ENCODE peak calls at places on chromosomes 13 and 19, in five cellular contexts. H is heart right ventricle, L is lower lobe of right lung, R is left lung, Y is psoas muscle. X is an unnamed sample.

GRCh38 chr13:92806215-92806614 is 420.4 kb upstream of the GPC6 start:
- DNase-seq in H (no peak), L (no peak), R (no peak), Y (no peak), X (no peak)

GRCh38 chr19:48630289-48631036 is 6.7 kb downstream of the DBP start:
- DNase-seq in H (peak; percentile 78), L (peak; percentile 75), R (peak; percentile 71), Y (peak; percentile 68), X (no peak)

GRCh38 chr19:38932425-38933179 is 1.9 kb downstream of the MRPS12 start:
- DNase-seq in H (no peak), L (no peak), R (no peak), Y (no peak), X (peak; percentile 60)

GRCh38 chr19:55118401-55118991 is 1.1 kb upstream of the PPP1R12C start:
- DNase-seq in H (peak; percentile 77), L (peak; percentile 71), R (peak; percentile 76), Y (peak; percentile 54), X (no peak)

GRCh38 chr13:110509971-110510786 is 51.3 kb downstream of the RAB20 start:
- DNase-seq in H (peak; percentile 51), L (no peak), R (no peak), Y (no peak), X (no peak)

GRCh38 chr19:16569609-16570320 is 2.5 kb downstream of the SLC35E1 start:
- DNase-seq in H (no peak), L (peak; percentile 73), R (no peak), Y (no peak), X (no peak)

GRCh38 chr13:100648354-100648753 is 26.2 kb downstream of the TMTC4 start:
- DNase-seq in H (no peak), L (no peak), R (no peak), Y (no peak), X (no peak)

GRCh38 chr13:106919638-106920037 is 351.7 kb upstream of the ARGLU1 start:
- DNase-seq in H (peak; percentile 82), L (peak; percentile 51), R (peak; percentile 33), Y (peak; percentile 23), X (no peak)

GRCh38 chr19:46015080-46015960 is 7.5 kb downstream of the PGLYRP1 start:
- DNase-seq in H (peak; percentile 32), L (peak; percentile 91), R (peak; percentile 86), Y (peak; percentile 54), X (peak; percentile 75)

GRCh38 chr19:1512671-1513491 is at the start of gene ADAMTSL5:
- DNase-seq in H (peak; percentile 58), L (no peak), R (no peak), Y (peak; percentile 68), X (peak; percentile 53)
- H3K27me3 ChIP-seq in H (peaks cover 6% of the 10 kb centered on the region), L (peaks cover 52% of the 10 kb centered on the region), R (peaks cover 13% of the 10 kb centered on the region), Y (no peaks in the 10 kb centered on the region), X (peaks cover 3% of the 10 kb centered on the region)

GRCh38 chr13:94968757-94969086 is 256.4 kb upstream of the SOX21 start:
- DNase-seq in H (no peak), L (no peak), R (no peak), Y (no peak), X (no peak)

GRCh38 chr13:94972262-94972661 is 259.9 kb upstream of the SOX21 start:
- DNase-seq in H (no peak), L (no peak), R (no peak), Y (no peak), X (no peak)

GRCh38 chr13:94966380-94966779 is 254.0 kb upstream of the SOX21 start:
- DNase-seq in H (no peak), L (no peak), R (no peak), Y (no peak), X (peak; percentile 48)

GRCh38 chr13:94967183-94968039 is 255.1 kb upstream of the SOX21 start:
- DNase-seq in H (no peak), L (no peak), R (no peak), Y (peak; percentile 12), X (peak; percentile 63)

GRCh38 chr13:94968040-94968756 is 255.9 kb upstream of the SOX21 start:
- DNase-seq in H (no peak), L (no peak), R (no peak), Y (no peak), X (peak; percentile 64)
- TF ChIP-seq CTCF in H (no peak), L (no peak), R (no peak), Y (no peak), X (peak; percentile 66)

DNA sequence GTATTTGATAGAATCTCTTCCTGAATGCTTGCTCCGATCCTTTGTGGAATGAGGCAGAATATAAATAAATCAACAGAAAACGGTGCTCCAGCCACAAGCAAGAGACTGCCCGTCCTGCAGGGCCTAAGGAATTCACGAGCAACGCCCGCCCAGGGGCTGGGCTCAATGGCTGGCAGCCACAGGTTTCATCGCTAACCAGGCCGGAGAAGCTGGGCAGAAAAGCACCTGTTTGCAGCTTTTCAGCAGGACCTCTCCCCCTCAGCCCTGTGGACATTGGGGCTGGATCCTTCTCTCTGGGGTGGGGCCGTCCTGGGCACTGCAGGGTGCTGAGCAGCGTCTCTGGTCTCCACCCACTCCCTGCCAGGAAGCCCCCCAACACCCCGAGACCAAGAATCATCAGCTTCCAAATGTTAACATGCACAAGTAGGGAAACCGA is 102.5 kb downstream of the GADD45B start:
- DNase-seq in H (no peak), L (no peak), R (peak; percentile 38), Y (no peak), X (no peak)
- H3K4me3 ChIP-seq in H (peak overlapping the region; percentile 61), L (peak overlapping the region; percentile 57), R (peak overlapping the region; percentile 38), Y (peak overlapping the region; percentile 67), X (no peak overlapping the region)

DNA sequence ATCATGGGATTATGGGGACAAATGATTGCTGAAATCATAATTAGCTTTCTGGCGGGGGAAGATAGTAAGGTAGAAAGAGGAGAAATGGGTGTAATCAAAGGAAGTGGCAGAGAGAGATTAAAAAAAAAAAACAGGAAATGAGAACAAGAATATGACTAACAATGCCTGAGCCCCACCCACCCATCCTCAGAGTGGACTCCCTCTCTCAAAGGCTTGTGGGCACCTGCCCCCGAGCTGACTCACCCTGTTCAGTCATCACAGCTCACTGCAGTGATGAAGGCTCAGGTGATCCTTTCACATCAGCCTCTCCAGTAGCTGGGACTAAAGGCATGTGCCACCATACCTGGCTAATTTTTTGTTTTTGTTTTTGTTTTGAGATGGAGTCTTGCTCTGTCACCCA is 26.4 kb upstream of the TPT1 start:
- DNase-seq in H (no peak), L (peak; percentile 70), R (peak; percentile 77), Y (peak; percentile 56), X (no peak)
- H3K27me3 ChIP-seq in H (no peaks in the 10 kb centered on the region), L (no peaks in the 10 kb centered on the region), R (no peaks in the 10 kb centered on the region), Y (no peaks in the 10 kb centered on the region), X (no peaks in the 10 kb centered on the region)

GRCh38 chr19:18117692-18118378 is 20.3 kb downstream of the MAST3 start:
- DNase-seq in H (peak; percentile 88), L (peak; percentile 95), R (peak; percentile 93), Y (peak; percentile 92), X (peak; percentile 89)
- TF ChIP-seq CTCF in H (peak; percentile 11), L (no peak), R (no peak), Y (no peak), X (peak; percentile 23)